ENCODE peak calls at places on chromosomes 13 and 19, in eight cellular contexts. Z is HAP-1; W is stimulated activated CD4-positive, alpha-beta T cell treated with anti-CD3 and anti-CD28 coated beads, TNF-alpha, amount 100 ng/mL, for 48 hours; G is M059J; L is GM04504; J is putamen; T is heart left ventricle; A is ureter. V is an unnamed sample.

GRCh38 chr19:964761-965694 is 19.1 kb upstream of the WDR18 start:
- DNase-seq in G (no peak), A (no peak), L (no peak), W (no peak), Z (no peak), J (no peak), T (no peak), V (no peak)

GRCh38 chr13:67238277-67238859 is 8.2 kb upstream of the PCDH9 start:
- DNase-seq in L (no peak), W (no peak), T (no peak), J (no peak), G (peak), A (no peak), Z (no peak), V (no peak)

GRCh38 chr19:21130097-21130775 is 11.6 kb upstream of the ZNF431 start:
- DNase-seq in W (no peak), J (no peak), L (no peak), Z (no peak), A (no peak), T (no peak), G (no peak), V (no peak)

GRCh38 chr19:42473686-42474085 is 30.9 kb upstream of the CXCL17 start:
- DNase-seq in G (no peak), W (no peak), T (no peak), A (no peak), Z (peak), L (no peak), J (no peak), V (no peak)

GRCh38 chr13:34939771-34940170 is 2.3 kb upstream of the NBEA start:
- DNase-seq in J (no peak), A (no peak), L (no peak), Z (no peak), G (no peak), T (no peak), W (no peak), V (no peak)

GRCh38 chr13:30743319-30744055 is 8.1 kb downstream of the ALOX5AP start:
- DNase-seq in G (peak), J (peak), Z (no peak), T (no peak), L (peak), W (no peak), A (no peak), V (no peak)

GRCh38 chr13:48945626-48946025 is 30.1 kb upstream of the FNDC3A start:
- DNase-seq in G (no peak), Z (no peak), A (no peak), W (no peak), T (no peak), L (no peak), J (no peak), V (no peak)

GRCh38 chr19:56441206-56441792 is 35.8 kb downstream of the ZNF667 start:
- DNase-seq in Z (no peak), A (no peak), L (no peak), W (no peak), T (no peak), J (no peak), G (no peak), V (no peak)

GRCh38 chr13:36804588-36804987 is 14.4 kb upstream of the RFXAP start:
- DNase-seq in A (no peak), G (no peak), L (no peak), Z (no peak), J (no peak), W (no peak), T (no peak), V (no peak)

GRCh38 chr13:107441279-107441678 is 774.1 kb downstream of the LIG4 start:
- DNase-seq in J (peak), T (no peak), G (peak), Z (no peak), W (no peak), A (no peak), L (peak), V (no peak)

GRCh38 chr13:84445776-84446175 is 563.5 kb upstream of the SLITRK1 start:
- DNase-seq in Z (no peak), L (no peak), W (no peak), T (no peak), J (no peak), G (no peak), A (no peak), V (no peak)

GRCh38 chr13:31116224-31116623 is 45.5 kb downstream of the HSPH1 start:
- DNase-seq in G (no peak), T (no peak), A (no peak), J (no peak), L (no peak), Z (no peak), W (no peak), V (no peak)

GRCh38 chr13:23758783-23759527 is 130.2 kb downstream of the MIPEP start:
- DNase-seq in A (no peak), T (no peak), G (no peak), Z (no peak), W (no peak), J (no peak), L (no peak), V (no peak)

GRCh38 chr19:11378319-11379189 is 4.1 kb downstream of the SWSAP1 start:
- DNase-seq in W (no peak), G (peak), J (no peak), L (no peak), Z (peak), A (no peak), T (no peak), V (peak)

GRCh38 chr19:3320853-3321252 is 45.5 kb upstream of the NFIC start:
- DNase-seq in Z (no peak), T (no peak), W (no peak), L (no peak), J (no peak), A (no peak), G (no peak), V (no peak)

GRCh38 chr13:79541426-79542049 is 60.6 kb downstream of the NDFIP2 start:
- DNase-seq in W (no peak), Z (peak), J (peak), A (no peak), L (peak), G (peak), T (no peak), V (peak)

GRCh38 chr13:98730441-98730840 is 22.0 kb downstream of the SLC15A1 start:
- DNase-seq in L (no peak), W (no peak), G (no peak), Z (no peak), T (no peak), J (no peak), A (no peak), V (no peak)

GRCh38 chr13:52984881-52985363 is 43.7 kb upstream of the OLFM4 start:
- DNase-seq in T (no peak), W (no peak), A (no peak), L (no peak), G (no peak), Z (no peak), J (no peak), V (no peak)

GRCh38 chr13:37141011-37141410 is 35.5 kb upstream of the CSNK1A1L start:
- DNase-seq in G (peak), J (no peak), A (no peak), Z (no peak), L (no peak), W (no peak), T (no peak), V (no peak)

GRCh38 chr13:61880576-61881283 is 465.1 kb upstream of the PCDH20 start:
- DNase-seq in T (no peak), W (no peak), G (no peak), Z (peak), J (no peak), A (no peak), L (no peak), V (no peak)

GRCh38 chr13:32650705-32651311 is 64.6 kb downstream of the PDS5B start:
- DNase-seq in T (no peak), W (peak), A (no peak), G (peak), L (peak), Z (peak), J (peak), V (peak)

GRCh38 chr19:56245062-56245740 is 27.3 kb upstream of the EDDM13 start:
- DNase-seq in A (no peak), L (peak), T (no peak), Z (no peak), W (no peak), G (peak), J (no peak), V (no peak)

GRCh38 chr19:44530777-44531176 is 1.3 kb upstream of the CEACAM20 start:
- DNase-seq in A (no peak), J (no peak), W (no peak), G (peak), Z (no peak), T (no peak), L (no peak), V (no peak)

GRCh38 chr13:45696610-45697226 is 5.4 kb upstream of the CBY2 start:
- DNase-seq in T (no peak), Z (no peak), W (no peak), L (no peak), G (no peak), A (no peak), J (no peak), V (no peak)

GRCh38 chr13:100349594-100349993 is 239.0 kb downstream of the GGACT start:
- DNase-seq in W (no peak), A (no peak), T (no peak), L (no peak), J (no peak), Z (no peak), G (no peak), V (no peak)

GRCh38 chr19:7505682-7506384 is 10.1 kb upstream of the ZNF358 start:
- DNase-seq in A (no peak), T (peak), W (no peak), J (no peak), G (peak), L (no peak), Z (peak), V (no peak)

GRCh38 chr19:2282062-2282861 is at the start of gene PEAK3:
- DNase-seq in A (peak), G (peak), Z (peak), J (peak), L (no peak), W (no peak), T (peak), V (peak)